ENCODE peak calls at places on chromosomes 1 and 21, in eight cellular contexts. One of them, this sample, is unnamed.

GRCh38 chr1:169371400-169371799 is 3.4 kb downstream of the BLZF1 start:
- DNase-seq in MM.1S: no peak
- DNase-seq in ascending aorta: no peak
- DNase-seq in esophagus squamous epithelium: no peak
- DNase-seq in breast epithelium: no peak
- DNase-seq in heart right ventricle: no peak
- DNase-seq in HFF-Myc: no peak
- DNase-seq in astrocyte of the spinal cord: no peak
- DNase-seq in this sample: no peak

GRCh38 chr1:59605184-59605583 is 209.6 kb upstream of the HOOK1 start:
- DNase-seq in MM.1S: no peak
- DNase-seq in ascending aorta: no peak
- DNase-seq in esophagus squamous epithelium: no peak
- DNase-seq in breast epithelium: no peak
- DNase-seq in heart right ventricle: no peak
- DNase-seq in HFF-Myc: no peak
- DNase-seq in astrocyte of the spinal cord: no peak
- DNase-seq in this sample: no peak

GRCh38 chr1:167165948-167166702 is 54.6 kb upstream of the POU2F1 start:
- DNase-seq in MM.1S: no peak
- DNase-seq in ascending aorta: no peak
- DNase-seq in esophagus squamous epithelium: no peak
- DNase-seq in breast epithelium: no peak
- DNase-seq in heart right ventricle: no peak
- DNase-seq in HFF-Myc: no peak
- DNase-seq in astrocyte of the spinal cord: peak
- DNase-seq in this sample: no peak

GRCh38 chr1:225919906-225920305 is 4.1 kb downstream of the PYCR2 start:
- DNase-seq in MM.1S: no peak
- DNase-seq in ascending aorta: peak
- DNase-seq in esophagus squamous epithelium: no peak
- DNase-seq in breast epithelium: peak
- DNase-seq in heart right ventricle: peak
- DNase-seq in HFF-Myc: peak
- DNase-seq in astrocyte of the spinal cord: peak
- DNase-seq in this sample: no peak

GRCh38 chr1:213724640-213725536 is 262.9 kb upstream of the PROX1 start:
- DNase-seq in MM.1S: no peak
- DNase-seq in ascending aorta: no peak
- DNase-seq in esophagus squamous epithelium: no peak
- DNase-seq in breast epithelium: no peak
- DNase-seq in heart right ventricle: no peak
- DNase-seq in HFF-Myc: no peak
- DNase-seq in astrocyte of the spinal cord: peak
- DNase-seq in this sample: no peak

GRCh38 chr1:5994713-5995621 is 2.7 kb upstream of the NPHP4 start:
- DNase-seq in MM.1S: peak
- DNase-seq in ascending aorta: no peak
- DNase-seq in esophagus squamous epithelium: no peak
- DNase-seq in breast epithelium: no peak
- DNase-seq in heart right ventricle: no peak
- DNase-seq in HFF-Myc: no peak
- DNase-seq in astrocyte of the spinal cord: no peak
- DNase-seq in this sample: no peak

GRCh38 chr1:11800756-11801433 is 4.9 kb downstream of the MTHFR start:
- DNase-seq in MM.1S: no peak
- DNase-seq in ascending aorta: no peak
- DNase-seq in esophagus squamous epithelium: no peak
- DNase-seq in breast epithelium: no peak
- DNase-seq in heart right ventricle: no peak
- DNase-seq in HFF-Myc: no peak
- DNase-seq in astrocyte of the spinal cord: no peak
- DNase-seq in this sample: no peak

GRCh38 chr1:245156736-245157505 is 2.1 kb downstream of the KIF26B start:
- DNase-seq in MM.1S: no peak
- DNase-seq in ascending aorta: no peak
- DNase-seq in esophagus squamous epithelium: no peak
- DNase-seq in breast epithelium: no peak
- DNase-seq in heart right ventricle: no peak
- DNase-seq in HFF-Myc: no peak
- DNase-seq in astrocyte of the spinal cord: peak
- DNase-seq in this sample: no peak

GRCh38 chr1:227926216-227926791 is 21.4 kb downstream of the WNT9A start:
- DNase-seq in MM.1S: no peak
- DNase-seq in ascending aorta: no peak
- DNase-seq in esophagus squamous epithelium: no peak
- DNase-seq in breast epithelium: no peak
- DNase-seq in heart right ventricle: no peak
- DNase-seq in HFF-Myc: no peak
- DNase-seq in astrocyte of the spinal cord: no peak
- DNase-seq in this sample: no peak

GRCh38 chr21:16192900-16193299 is 463.1 kb downstream of the USP25 start:
- DNase-seq in MM.1S: no peak
- DNase-seq in ascending aorta: no peak
- DNase-seq in esophagus squamous epithelium: no peak
- DNase-seq in breast epithelium: no peak
- DNase-seq in heart right ventricle: no peak
- DNase-seq in HFF-Myc: no peak
- DNase-seq in astrocyte of the spinal cord: peak
- DNase-seq in this sample: no peak

GRCh38 chr1:153698648-153699004 is 20.1 kb downstream of the NPR1 start:
- DNase-seq in MM.1S: no peak
- DNase-seq in ascending aorta: no peak
- DNase-seq in esophagus squamous epithelium: no peak
- DNase-seq in breast epithelium: no peak
- DNase-seq in heart right ventricle: no peak
- DNase-seq in HFF-Myc: no peak
- DNase-seq in astrocyte of the spinal cord: no peak
- DNase-seq in this sample: no peak
- H3K4me3 ChIP-seq in MM.1S: no peak
- H3K4me3 ChIP-seq in ascending aorta: peak
- H3K4me3 ChIP-seq in esophagus squamous epithelium: no peak
- H3K4me3 ChIP-seq in breast epithelium: no peak
- H3K4me3 ChIP-seq in heart right ventricle: peak
- H3K4me3 ChIP-seq in HFF-Myc: no peak
- H3K4me3 ChIP-seq in astrocyte of the spinal cord: no peak
- H3K4me3 ChIP-seq in this sample: no peak

GRCh38 chr1:13663969-13664368 is 36.0 kb upstream of the PRDM2 start:
- DNase-seq in MM.1S: no peak
- DNase-seq in ascending aorta: no peak
- DNase-seq in esophagus squamous epithelium: no peak
- DNase-seq in breast epithelium: no peak
- DNase-seq in heart right ventricle: no peak
- DNase-seq in HFF-Myc: no peak
- DNase-seq in astrocyte of the spinal cord: no peak
- DNase-seq in this sample: no peak

GRCh38 chr1:13666317-13666716 is 33.7 kb upstream of the PRDM2 start:
- DNase-seq in MM.1S: no peak
- DNase-seq in ascending aorta: no peak
- DNase-seq in esophagus squamous epithelium: no peak
- DNase-seq in breast epithelium: no peak
- DNase-seq in heart right ventricle: no peak
- DNase-seq in HFF-Myc: no peak
- DNase-seq in astrocyte of the spinal cord: no peak
- DNase-seq in this sample: no peak

GRCh38 chr1:13664451-13664850 is 35.5 kb upstream of the PRDM2 start:
- DNase-seq in MM.1S: no peak
- DNase-seq in ascending aorta: no peak
- DNase-seq in esophagus squamous epithelium: no peak
- DNase-seq in breast epithelium: no peak
- DNase-seq in heart right ventricle: no peak
- DNase-seq in HFF-Myc: no peak
- DNase-seq in astrocyte of the spinal cord: no peak
- DNase-seq in this sample: no peak

GRCh38 chr1:13662498-13662897 is 37.5 kb upstream of the PRDM2 start:
- DNase-seq in MM.1S: no peak
- DNase-seq in ascending aorta: peak
- DNase-seq in esophagus squamous epithelium: no peak
- DNase-seq in breast epithelium: no peak
- DNase-seq in heart right ventricle: no peak
- DNase-seq in HFF-Myc: no peak
- DNase-seq in astrocyte of the spinal cord: peak
- DNase-seq in this sample: no peak

DNA sequence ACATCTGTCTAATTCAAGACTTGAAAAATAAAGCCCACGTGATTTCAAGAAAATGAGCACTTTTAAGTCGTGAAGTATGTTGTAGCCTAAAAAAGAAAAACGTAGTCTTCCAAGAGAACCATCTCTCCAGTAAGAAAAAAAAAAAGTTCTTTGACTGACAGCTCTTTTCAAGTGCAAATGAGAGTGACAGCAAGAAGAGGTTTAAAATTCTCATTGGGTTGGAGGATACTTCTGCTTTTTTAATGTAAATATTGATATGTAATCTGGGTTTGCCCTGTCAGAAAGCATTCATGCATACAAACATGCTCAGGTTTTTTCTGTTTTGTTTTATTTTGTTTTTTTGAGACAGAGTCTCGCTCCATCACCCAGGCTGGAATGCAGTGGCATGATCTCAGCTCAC is 32.3 kb upstream of the PRDM2 start:
- DNase-seq in MM.1S: no peak
- DNase-seq in ascending aorta: no peak
- DNase-seq in esophagus squamous epithelium: no peak
- DNase-seq in breast epithelium: no peak
- DNase-seq in heart right ventricle: no peak
- DNase-seq in HFF-Myc: no peak
- DNase-seq in astrocyte of the spinal cord: no peak
- DNase-seq in this sample: no peak
- TF ChIP-seq CTCF in MM.1S: no peak
- TF ChIP-seq CTCF in ascending aorta: no peak
- TF ChIP-seq CTCF in esophagus squamous epithelium: no peak
- TF ChIP-seq CTCF in breast epithelium: no peak
- TF ChIP-seq CTCF in heart right ventricle: no peak
- TF ChIP-seq CTCF in HFF-Myc: no peak
- TF ChIP-seq CTCF in astrocyte of the spinal cord: no peak
- TF ChIP-seq CTCF in this sample: no peak

GRCh38 chr1:119787776-119788175 is 19.1 kb upstream of the HMGCS2 start:
- DNase-seq in MM.1S: peak
- DNase-seq in ascending aorta: no peak
- DNase-seq in esophagus squamous epithelium: no peak
- DNase-seq in breast epithelium: no peak
- DNase-seq in heart right ventricle: no peak
- DNase-seq in HFF-Myc: no peak
- DNase-seq in astrocyte of the spinal cord: peak
- DNase-seq in this sample: no peak

GRCh38 chr1:119794856-119795255 is 16.4 kb downstream of the REG4 start:
- DNase-seq in MM.1S: no peak
- DNase-seq in ascending aorta: no peak
- DNase-seq in esophagus squamous epithelium: no peak
- DNase-seq in breast epithelium: no peak
- DNase-seq in heart right ventricle: no peak
- DNase-seq in HFF-Myc: no peak
- DNase-seq in astrocyte of the spinal cord: no peak
- DNase-seq in this sample: no peak

GRCh38 chr1:119791377-119791776 is 19.9 kb downstream of the REG4 start:
- DNase-seq in MM.1S: no peak
- DNase-seq in ascending aorta: no peak
- DNase-seq in esophagus squamous epithelium: no peak
- DNase-seq in breast epithelium: no peak
- DNase-seq in heart right ventricle: no peak
- DNase-seq in HFF-Myc: no peak
- DNase-seq in astrocyte of the spinal cord: no peak
- DNase-seq in this sample: no peak

GRCh38 chr1:119794230-119794629 is 17.0 kb downstream of the REG4 start:
- DNase-seq in MM.1S: no peak
- DNase-seq in ascending aorta: no peak
- DNase-seq in esophagus squamous epithelium: no peak
- DNase-seq in breast epithelium: no peak
- DNase-seq in heart right ventricle: no peak
- DNase-seq in HFF-Myc: no peak
- DNase-seq in astrocyte of the spinal cord: no peak
- DNase-seq in this sample: no peak

DNA sequence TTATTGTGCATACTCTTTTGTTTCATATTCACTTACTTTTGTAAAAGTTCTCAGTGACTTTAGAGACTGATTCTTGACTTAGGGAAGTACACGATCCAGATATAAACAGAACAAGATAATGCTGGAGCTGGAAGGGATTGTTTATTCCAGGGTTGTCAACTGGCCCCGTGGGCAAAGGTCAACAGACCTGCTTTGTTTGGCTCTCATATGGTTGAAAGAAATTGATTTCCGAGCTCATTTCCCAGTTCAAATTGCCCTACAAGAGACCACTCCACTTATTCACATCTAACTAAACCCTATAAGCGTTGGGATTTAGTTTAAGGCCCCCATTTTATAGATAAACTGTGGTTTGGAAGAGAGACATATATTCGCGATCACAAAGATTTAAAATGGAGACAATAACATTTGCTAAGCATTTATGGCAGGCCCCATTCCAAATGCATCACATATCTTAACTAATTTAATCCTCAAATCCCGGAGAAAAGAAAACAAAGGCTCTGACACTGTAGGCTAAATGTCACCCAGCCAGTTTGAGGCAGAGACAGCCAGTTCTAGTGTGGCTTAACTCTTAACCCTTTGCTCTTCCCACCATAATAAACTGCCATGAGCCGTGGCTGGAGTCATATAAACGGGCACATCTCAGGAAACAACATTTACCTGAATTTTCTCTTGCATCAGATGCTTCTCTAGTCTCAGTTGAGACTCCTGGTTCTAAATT is 20.6 kb downstream of the REG4 start:
- DNase-seq in MM.1S: no peak
- DNase-seq in ascending aorta: no peak
- DNase-seq in esophagus squamous epithelium: no peak
- DNase-seq in breast epithelium: no peak
- DNase-seq in heart right ventricle: no peak
- DNase-seq in HFF-Myc: no peak
- DNase-seq in astrocyte of the spinal cord: no peak
- DNase-seq in this sample: no peak
- H3K4me3 ChIP-seq in MM.1S: no peak
- H3K4me3 ChIP-seq in ascending aorta: no peak
- H3K4me3 ChIP-seq in esophagus squamous epithelium: no peak
- H3K4me3 ChIP-seq in breast epithelium: no peak
- H3K4me3 ChIP-seq in heart right ventricle: no peak
- H3K4me3 ChIP-seq in HFF-Myc: no peak
- H3K4me3 ChIP-seq in astrocyte of the spinal cord: no peak
- H3K4me3 ChIP-seq in this sample: no peak

GRCh38 chr1:211009944-211010343 is 124.0 kb downstream of the KCNH1 start:
- DNase-seq in MM.1S: no peak
- DNase-seq in ascending aorta: no peak
- DNase-seq in esophagus squamous epithelium: no peak
- DNase-seq in breast epithelium: no peak
- DNase-seq in heart right ventricle: no peak
- DNase-seq in HFF-Myc: no peak
- DNase-seq in astrocyte of the spinal cord: no peak
- DNase-seq in this sample: no peak
- TF ChIP-seq CTCF in MM.1S: no peak
- TF ChIP-seq CTCF in ascending aorta: no peak
- TF ChIP-seq CTCF in esophagus squamous epithelium: no peak
- TF ChIP-seq CTCF in breast epithelium: no peak
- TF ChIP-seq CTCF in heart right ventricle: no peak
- TF ChIP-seq CTCF in HFF-Myc: no peak
- TF ChIP-seq CTCF in astrocyte of the spinal cord: no peak
- TF ChIP-seq CTCF in this sample: no peak

This sample was measured in GM12864.